ENCODE peak calls at places on chromosome 22, in four cellular contexts. One of them, this sample, is unnamed.

GRCh38 chr22:37310815-37311595 is 28.7 kb downstream of the CYTH4 start:
- DNase-seq in K562: no peak
- DNase-seq in IMR-90: no peak
- DNase-seq in HepG2: no peak
- DNase-seq in this sample: no peak

GRCh38 chr22:35835998-35836691 is 118.5 kb downstream of the APOL5 start:
- DNase-seq in IMR-90: peak
- DNase-seq in K562: no peak
- DNase-seq in HepG2: peak
- DNase-seq in this sample: peak

GRCh38 chr22:34847072-34847471 is 218.9 kb upstream of the ISX start:
- DNase-seq in IMR-90: no peak
- DNase-seq in HepG2: no peak
- DNase-seq in K562: no peak
- DNase-seq in this sample: no peak

GRCh38 chr22:41181349-41182241 is 23.5 kb upstream of the L3MBTL2 start:
- DNase-seq in K562: no peak
- DNase-seq in IMR-90: peak
- DNase-seq in HepG2: no peak
- DNase-seq in this sample: no peak

GRCh38 chr22:24592846-24593809 is at the start of gene LRRC75B:
- DNase-seq in HepG2: peak
- DNase-seq in K562: peak
- DNase-seq in IMR-90: peak
- DNase-seq in this sample: peak

GRCh38 chr22:50577987-50578775 is at the start of gene CPT1B:
- DNase-seq in IMR-90: peak
- DNase-seq in HepG2: no peak
- DNase-seq in K562: peak
- DNase-seq in this sample: no peak

GRCh38 chr22:23715811-23716355 is 25.1 kb downstream of the RGL4 start:
- DNase-seq in K562: no peak
- DNase-seq in IMR-90: no peak
- DNase-seq in HepG2: no peak
- DNase-seq in this sample: no peak

GRCh38 chr22:29201722-29202230 is 3.9 kb upstream of the EMID1 start:
- DNase-seq in IMR-90: no peak
- DNase-seq in K562: no peak
- DNase-seq in HepG2: no peak
- DNase-seq in this sample: no peak

GRCh38 chr22:43821606-43822425 is 9.7 kb upstream of the EFCAB6 start:
- DNase-seq in K562: no peak
- DNase-seq in HepG2: no peak
- DNase-seq in IMR-90: no peak
- DNase-seq in this sample: no peak

GRCh38 chr22:41526802-41527799 is 17.2 kb downstream of the POLR3H start:
- DNase-seq in IMR-90: peak
- DNase-seq in K562: peak
- DNase-seq in HepG2: no peak
- DNase-seq in this sample: peak

GRCh38 chr22:43126506-43127165 is 16.1 kb downstream of the BIK start:
- DNase-seq in K562: peak
- DNase-seq in HepG2: peak
- DNase-seq in IMR-90: peak
- DNase-seq in this sample: peak

GRCh38 chr22:36775966-36776669 is at the start of gene IFT27:
- DNase-seq in IMR-90: peak
- DNase-seq in K562: peak
- DNase-seq in HepG2: peak
- DNase-seq in this sample: peak

GRCh38 chr22:44460287-44461082 is 37.5 kb downstream of the RTL6 start:
- DNase-seq in K562: no peak
- DNase-seq in HepG2: no peak
- DNase-seq in IMR-90: no peak
- DNase-seq in this sample: no peak

DNA sequence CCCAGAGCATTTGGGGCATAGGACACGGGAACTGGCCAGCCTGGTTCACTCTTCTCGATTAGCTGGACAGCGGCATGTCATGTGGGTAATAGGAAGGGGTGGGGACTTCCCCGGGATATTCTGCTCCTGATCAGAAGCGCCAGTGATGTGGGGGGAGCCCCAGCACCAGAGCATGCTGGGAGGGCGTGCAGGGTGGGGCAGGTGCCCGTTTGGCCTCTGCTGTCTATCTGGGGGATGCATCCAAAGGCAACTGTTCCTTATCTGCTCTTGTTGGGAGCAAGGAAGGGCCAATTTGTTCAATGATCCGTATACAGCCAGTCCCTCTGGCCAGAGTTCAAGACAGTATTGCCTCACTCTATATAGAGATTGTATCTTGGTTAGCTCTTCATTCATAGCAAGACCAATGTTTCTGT is 43.6 kb downstream of the PPARA start:
- DNase-seq in K562: peak
- DNase-seq in IMR-90: no peak
- DNase-seq in HepG2: no peak
- DNase-seq in this sample: no peak
- TF ChIP-seq SMC3 in K562: no peak
- TF ChIP-seq SMC3 in IMR-90: no peak
- TF ChIP-seq SMC3 in HepG2: no peak
- TF ChIP-seq SMC3 in this sample: no peak

GRCh38 chr22:31822523-31822922 is 68.7 kb downstream of the DEPDC5 start:
- DNase-seq in HepG2: no peak
- DNase-seq in IMR-90: no peak
- DNase-seq in K562: no peak
- DNase-seq in this sample: no peak

GRCh38 chr22:31821572-31821971 is 67.8 kb downstream of the DEPDC5 start:
- DNase-seq in HepG2: no peak
- DNase-seq in IMR-90: no peak
- DNase-seq in K562: no peak
- DNase-seq in this sample: no peak

GRCh38 chr22:31818481-31819392 is 64.9 kb downstream of the DEPDC5 start:
- DNase-seq in HepG2: no peak
- DNase-seq in K562: no peak
- DNase-seq in IMR-90: peak
- DNase-seq in this sample: no peak

GRCh38 chr22:31816750-31817149 is 62.9 kb downstream of the DEPDC5 start:
- DNase-seq in HepG2: no peak
- DNase-seq in IMR-90: no peak
- DNase-seq in K562: no peak
- DNase-seq in this sample: no peak

GRCh38 chr22:31820655-31821054 is 66.8 kb downstream of the DEPDC5 start:
- DNase-seq in K562: no peak
- DNase-seq in IMR-90: no peak
- DNase-seq in HepG2: no peak
- DNase-seq in this sample: no peak
- TF ChIP-seq MAFK in K562: no peak
- TF ChIP-seq MAFK in IMR-90: no peak
- TF ChIP-seq MAFK in HepG2: no peak
- TF ChIP-seq MAFK in this sample: no peak

GRCh38 chr22:30887418-30887817 is 81.2 kb downstream of the MORC2 start:
- DNase-seq in HepG2: no peak
- DNase-seq in IMR-90: no peak
- DNase-seq in K562: no peak
- DNase-seq in this sample: no peak

GRCh38 chr22:30889996-30890480 is 78.5 kb downstream of the MORC2 start:
- DNase-seq in HepG2: no peak
- DNase-seq in K562: no peak
- DNase-seq in IMR-90: no peak
- DNase-seq in this sample: no peak

GRCh38 chr22:30889268-30889995 is 79.1 kb downstream of the MORC2 start:
- DNase-seq in IMR-90: no peak
- DNase-seq in K562: no peak
- DNase-seq in HepG2: no peak
- DNase-seq in this sample: no peak

GRCh38 chr22:30885591-30885990 is 83.0 kb downstream of the MORC2 start:
- DNase-seq in K562: no peak
- DNase-seq in HepG2: no peak
- DNase-seq in IMR-90: no peak
- DNase-seq in this sample: no peak

GRCh38 chr22:30887861-30888260 is 80.7 kb downstream of the MORC2 start:
- DNase-seq in K562: no peak
- DNase-seq in HepG2: no peak
- DNase-seq in IMR-90: no peak
- DNase-seq in this sample: no peak
- TF ChIP-seq SMC3 in K562: no peak
- TF ChIP-seq SMC3 in HepG2: no peak
- TF ChIP-seq SMC3 in IMR-90: no peak
- TF ChIP-seq SMC3 in this sample: no peak

GRCh38 chr22:47210112-47210657 is 447.7 kb downstream of the TBC1D22A start:
- DNase-seq in K562: no peak
- DNase-seq in HepG2: no peak
- DNase-seq in IMR-90: no peak
- DNase-seq in this sample: no peak
- TF ChIP-seq MAFK in K562: no peak
- TF ChIP-seq MAFK in HepG2: no peak
- TF ChIP-seq MAFK in IMR-90: no peak
- TF ChIP-seq MAFK in this sample: no peak

GRCh38 chr22:18000441-18001039 is 23.8 kb downstream of the MICAL3 start:
- DNase-seq in HepG2: no peak
- DNase-seq in K562: no peak
- DNase-seq in IMR-90: no peak
- DNase-seq in this sample: peak
- TF ChIP-seq SMC3 in HepG2: no peak
- TF ChIP-seq SMC3 in K562: no peak
- TF ChIP-seq SMC3 in IMR-90: no peak
- TF ChIP-seq SMC3 in this sample: no peak

DNA sequence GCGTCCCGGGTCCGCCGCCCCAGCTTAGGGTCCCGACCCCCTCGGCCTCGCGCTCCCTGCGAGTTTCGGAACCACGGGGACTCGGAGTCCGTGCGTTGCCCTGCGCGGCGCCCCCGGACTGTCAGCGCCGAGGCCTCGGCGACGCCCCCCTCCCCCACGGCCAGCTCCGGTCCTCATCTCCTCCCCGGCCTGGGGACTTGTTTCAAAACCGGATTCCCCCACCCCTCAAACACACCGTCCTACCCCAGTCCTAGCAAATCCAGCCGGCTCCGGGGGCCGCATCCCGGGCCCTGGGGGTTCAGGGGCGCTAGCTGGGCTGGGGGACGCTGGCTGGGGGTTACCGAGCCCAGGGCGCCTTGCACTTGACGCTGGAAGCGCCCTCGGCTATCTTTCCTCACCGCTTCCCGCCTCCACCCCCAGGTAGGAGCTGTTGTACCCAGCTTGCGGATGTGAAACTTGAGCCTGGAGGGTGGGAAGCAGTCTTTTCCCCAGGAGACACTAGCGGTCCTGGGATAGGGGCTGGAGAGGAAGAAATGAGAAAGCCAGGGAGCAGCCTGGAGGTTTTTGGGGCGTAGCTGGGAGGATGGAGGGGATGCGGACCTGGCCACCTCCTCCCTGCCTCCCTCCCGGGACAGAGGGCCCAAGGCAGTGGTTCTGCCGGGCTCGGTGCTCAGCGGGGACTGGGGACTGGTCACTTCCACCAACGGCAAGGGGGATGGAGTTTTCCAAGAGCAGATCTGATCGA is 560 bp downstream of the FBLN1 start:
- DNase-seq in IMR-90: no peak
- DNase-seq in K562: no peak
- DNase-seq in HepG2: no peak
- DNase-seq in this sample: no peak
- TF ChIP-seq MAFK in IMR-90: no peak
- TF ChIP-seq MAFK in K562: no peak
- TF ChIP-seq MAFK in HepG2: no peak
- TF ChIP-seq MAFK in this sample: no peak

GRCh38 chr22:20239951-20240773 is 28.0 kb downstream of the RTN4R start:
- DNase-seq in HepG2: no peak
- DNase-seq in K562: peak
- DNase-seq in IMR-90: no peak
- DNase-seq in this sample: no peak
- TF ChIP-seq SMC3 in HepG2: no peak
- TF ChIP-seq SMC3 in K562: no peak
- TF ChIP-seq SMC3 in IMR-90: no peak
- TF ChIP-seq SMC3 in this sample: no peak

GRCh38 chr22:49503896-49504521 is 323.7 kb downstream of the BRD1 start:
- DNase-seq in IMR-90: no peak
- DNase-seq in HepG2: no peak
- DNase-seq in K562: no peak
- DNase-seq in this sample: no peak

GRCh38 chr22:49500076-49500460 is 327.6 kb downstream of the BRD1 start:
- DNase-seq in IMR-90: no peak
- DNase-seq in HepG2: no peak
- DNase-seq in K562: no peak
- DNase-seq in this sample: no peak

GRCh38 chr22:49503321-49503720 is 324.4 kb downstream of the BRD1 start:
- DNase-seq in HepG2: no peak
- DNase-seq in K562: no peak
- DNase-seq in IMR-90: no peak
- DNase-seq in this sample: no peak

GRCh38 chr22:49500942-49501395 is 326.7 kb downstream of the BRD1 start:
- DNase-seq in IMR-90: no peak
- DNase-seq in K562: no peak
- DNase-seq in HepG2: no peak
- DNase-seq in this sample: no peak

DNA sequence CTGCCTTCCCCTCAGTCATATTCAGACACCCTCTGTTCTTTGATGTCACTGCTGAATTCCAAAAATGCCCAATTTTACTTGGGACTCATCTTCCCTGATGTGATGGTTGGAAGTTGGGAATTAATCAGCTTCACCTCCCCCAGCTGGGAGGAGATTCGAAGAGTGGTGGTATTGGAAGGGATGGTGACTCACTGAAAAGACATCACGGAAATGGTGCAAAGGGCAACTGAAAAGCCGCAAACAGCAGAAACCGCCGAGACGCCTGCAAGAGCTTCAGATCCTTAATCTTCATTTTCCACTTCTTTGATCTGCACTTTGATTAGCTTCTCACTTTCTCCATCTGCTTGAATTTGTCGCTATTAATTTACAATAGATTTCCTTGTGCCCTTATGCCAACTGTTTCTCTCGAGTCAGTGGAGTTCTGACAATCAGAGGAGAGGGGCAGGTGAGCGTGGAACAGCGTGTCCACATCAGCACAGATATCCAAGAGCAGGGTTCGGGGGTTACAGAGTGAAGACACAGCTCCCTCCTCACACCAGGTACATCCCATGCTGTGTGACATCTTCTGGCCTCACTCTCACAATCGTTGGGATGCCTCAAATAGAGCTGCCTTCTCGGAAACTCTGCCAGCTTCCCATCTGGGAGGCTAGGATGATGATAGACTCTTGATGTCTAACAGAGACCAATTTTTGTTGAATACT is 325.4 kb downstream of the BRD1 start:
- DNase-seq in IMR-90: no peak
- DNase-seq in HepG2: peak
- DNase-seq in K562: no peak
- DNase-seq in this sample: peak
- TF ChIP-seq MAFK in IMR-90: no peak
- TF ChIP-seq MAFK in HepG2: no peak
- TF ChIP-seq MAFK in K562: no peak
- TF ChIP-seq MAFK in this sample: no peak

This sample was measured in A549.